ENCODE peak calls at places on chromosomes 11 and 22, in eight cellular contexts. One of them, this sample, is unnamed. For H3K9me3 and H3K4me1, the result is how much of the 10 kb centered on the place peaks cover.

GRCh38 chr11:15569626-15570025 is 454.9 kb downstream of the INSC start:
- DNase-seq in uterus: no peak
- DNase-seq in psoas muscle: no peak
- DNase-seq in OCI-LY7: no peak
- DNase-seq in GM12878: no peak
- DNase-seq in kidney: no peak
- DNase-seq in right lobe of liver: no peak
- DNase-seq in pancreas: no peak
- DNase-seq in this sample: no peak

GRCh38 chr11:17256512-17256911 is 20.0 kb upstream of the NUCB2 start:
- DNase-seq in GM12878: no peak
- DNase-seq in pancreas: no peak
- DNase-seq in psoas muscle: no peak
- DNase-seq in OCI-LY7: no peak
- DNase-seq in kidney: no peak
- DNase-seq in uterus: no peak
- DNase-seq in right lobe of liver: no peak
- DNase-seq in this sample: no peak

GRCh38 chr22:27029584-27030130 is 372.3 kb downstream of the MIAT start:
- DNase-seq in kidney: no peak
- DNase-seq in uterus: no peak
- DNase-seq in OCI-LY7: no peak
- DNase-seq in pancreas: no peak
- DNase-seq in right lobe of liver: no peak
- DNase-seq in psoas muscle: no peak
- DNase-seq in GM12878: no peak
- DNase-seq in this sample: no peak

GRCh38 chr11:68872216-68873003 is 30.7 kb upstream of the CPT1A start:
- DNase-seq in kidney: no peak
- DNase-seq in pancreas: no peak
- DNase-seq in GM12878: no peak
- DNase-seq in OCI-LY7: no peak
- DNase-seq in uterus: no peak
- DNase-seq in psoas muscle: no peak
- DNase-seq in right lobe of liver: no peak
- DNase-seq in this sample: no peak

GRCh38 chr11:122721201-122721963 is 65.9 kb downstream of the UBASH3B start:
- DNase-seq in pancreas: no peak
- DNase-seq in kidney: no peak
- DNase-seq in GM12878: no peak
- DNase-seq in OCI-LY7: no peak
- DNase-seq in psoas muscle: no peak
- DNase-seq in right lobe of liver: no peak
- DNase-seq in uterus: no peak
- DNase-seq in this sample: no peak

GRCh38 chr11:104531075-104531474 is 367.1 kb upstream of the PDGFD start:
- DNase-seq in pancreas: no peak
- DNase-seq in GM12878: no peak
- DNase-seq in uterus: no peak
- DNase-seq in psoas muscle: no peak
- DNase-seq in OCI-LY7: no peak
- DNase-seq in kidney: no peak
- DNase-seq in right lobe of liver: no peak
- DNase-seq in this sample: no peak

GRCh38 chr22:39087881-39088687 is 9.0 kb upstream of the APOBEC3H start:
- DNase-seq in right lobe of liver: no peak
- DNase-seq in kidney: no peak
- DNase-seq in psoas muscle: no peak
- DNase-seq in GM12878: no peak
- DNase-seq in pancreas: no peak
- DNase-seq in OCI-LY7: no peak
- DNase-seq in uterus: peak
- DNase-seq in this sample: no peak

GRCh38 chr11:20163778-20164133 is 3.5 kb upstream of the DBX1 start:
- DNase-seq in GM12878: no peak
- DNase-seq in pancreas: no peak
- DNase-seq in psoas muscle: no peak
- DNase-seq in OCI-LY7: no peak
- DNase-seq in right lobe of liver: no peak
- DNase-seq in kidney: no peak
- DNase-seq in uterus: no peak
- DNase-seq in this sample: no peak

GRCh38 chr11:125364085-125364822 is 131.8 kb downstream of the FEZ1 start:
- DNase-seq in kidney: no peak
- DNase-seq in uterus: no peak
- DNase-seq in GM12878: no peak
- DNase-seq in OCI-LY7: no peak
- DNase-seq in right lobe of liver: no peak
- DNase-seq in psoas muscle: no peak
- DNase-seq in pancreas: no peak
- DNase-seq in this sample: no peak

GRCh38 chr22:48257690-48258065 is 1495.2 kb downstream of the TBC1D22A start:
- DNase-seq in psoas muscle: no peak
- DNase-seq in OCI-LY7: no peak
- DNase-seq in pancreas: no peak
- DNase-seq in kidney: no peak
- DNase-seq in GM12878: no peak
- DNase-seq in uterus: peak
- DNase-seq in right lobe of liver: no peak
- DNase-seq in this sample: no peak
- H3K9me3 ChIP-seq in psoas muscle: under half
- H3K9me3 ChIP-seq in OCI-LY7: under half
- H3K9me3 ChIP-seq in pancreas: under half
- H3K9me3 ChIP-seq in kidney: under half
- H3K9me3 ChIP-seq in GM12878: under half
- H3K9me3 ChIP-seq in uterus: under half
- H3K9me3 ChIP-seq in right lobe of liver: under half
- H3K9me3 ChIP-seq in this sample: under half

DNA sequence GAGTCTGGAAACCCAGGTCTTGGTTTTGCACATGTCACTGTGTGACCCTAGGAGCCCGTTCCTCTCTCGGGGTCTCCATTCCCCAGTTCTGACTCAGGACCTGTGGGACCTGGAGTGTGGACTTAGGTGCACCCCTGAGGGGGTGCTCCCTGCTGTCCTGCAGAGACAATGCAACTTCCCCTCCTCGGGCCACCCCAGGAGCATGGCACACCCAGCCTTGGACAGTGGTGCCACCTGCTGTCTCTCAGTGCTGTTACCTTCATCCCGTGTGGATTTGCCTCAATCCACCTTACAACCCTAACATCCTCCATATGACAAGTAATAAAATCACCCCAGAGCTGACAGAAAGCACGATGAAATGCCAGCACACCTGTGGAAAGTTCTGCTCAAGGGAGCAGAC is 27.5 kb upstream of the CRYBB3 start:
- DNase-seq in OCI-LY7: no peak
- DNase-seq in right lobe of liver: no peak
- DNase-seq in uterus: no peak
- DNase-seq in pancreas: no peak
- DNase-seq in GM12878: no peak
- DNase-seq in kidney: no peak
- DNase-seq in psoas muscle: no peak
- DNase-seq in this sample: no peak
- TF ChIP-seq CTCF in OCI-LY7: peak
- TF ChIP-seq CTCF in right lobe of liver: peak
- TF ChIP-seq CTCF in uterus: peak
- TF ChIP-seq CTCF in pancreas: no peak
- TF ChIP-seq CTCF in GM12878: peak
- TF ChIP-seq CTCF in kidney: peak
- TF ChIP-seq CTCF in psoas muscle: peak
- TF ChIP-seq CTCF in this sample: peak

GRCh38 chr11:63854696-63855095 is 15.8 kb downstream of the MARK2 start:
- DNase-seq in kidney: no peak
- DNase-seq in OCI-LY7: no peak
- DNase-seq in psoas muscle: no peak
- DNase-seq in GM12878: no peak
- DNase-seq in right lobe of liver: no peak
- DNase-seq in uterus: no peak
- DNase-seq in pancreas: no peak
- DNase-seq in this sample: no peak
- H3K4me1 ChIP-seq in kidney: under half
- H3K4me1 ChIP-seq in OCI-LY7: under half
- H3K4me1 ChIP-seq in psoas muscle: under half
- H3K4me1 ChIP-seq in GM12878: under half
- H3K4me1 ChIP-seq in right lobe of liver: under half
- H3K4me1 ChIP-seq in uterus: under half
- H3K4me1 ChIP-seq in pancreas: under half
- H3K4me1 ChIP-seq in this sample: under half

GRCh38 chr11:72750086-72750485 is 2.1 kb downstream of the ARAP1 start:
- DNase-seq in uterus: no peak
- DNase-seq in kidney: peak
- DNase-seq in right lobe of liver: no peak
- DNase-seq in GM12878: no peak
- DNase-seq in pancreas: no peak
- DNase-seq in OCI-LY7: no peak
- DNase-seq in psoas muscle: no peak
- DNase-seq in this sample: no peak
- H3K9me3 ChIP-seq in uterus: under half
- H3K9me3 ChIP-seq in kidney: under half
- H3K9me3 ChIP-seq in right lobe of liver: under half
- H3K9me3 ChIP-seq in GM12878: under half
- H3K9me3 ChIP-seq in pancreas: under half
- H3K9me3 ChIP-seq in OCI-LY7: under half
- H3K9me3 ChIP-seq in psoas muscle: under half
- H3K9me3 ChIP-seq in this sample: under half

GRCh38 chr11:128422576-128423370 is 164.6 kb downstream of the ETS1 start:
- DNase-seq in right lobe of liver: no peak
- DNase-seq in GM12878: no peak
- DNase-seq in kidney: peak
- DNase-seq in pancreas: no peak
- DNase-seq in OCI-LY7: no peak
- DNase-seq in psoas muscle: peak
- DNase-seq in uterus: no peak
- DNase-seq in this sample: peak

GRCh38 chr11:128420943-128421342 is 166.4 kb downstream of the ETS1 start:
- DNase-seq in OCI-LY7: no peak
- DNase-seq in uterus: peak
- DNase-seq in GM12878: no peak
- DNase-seq in right lobe of liver: no peak
- DNase-seq in psoas muscle: no peak
- DNase-seq in kidney: no peak
- DNase-seq in pancreas: no peak
- DNase-seq in this sample: no peak

GRCh38 chr11:128419012-128419767 is 168.2 kb downstream of the ETS1 start:
- DNase-seq in kidney: no peak
- DNase-seq in OCI-LY7: no peak
- DNase-seq in right lobe of liver: no peak
- DNase-seq in psoas muscle: no peak
- DNase-seq in uterus: no peak
- DNase-seq in GM12878: no peak
- DNase-seq in pancreas: no peak
- DNase-seq in this sample: no peak

GRCh38 chr11:128421577-128421976 is 165.8 kb downstream of the ETS1 start:
- DNase-seq in uterus: no peak
- DNase-seq in right lobe of liver: no peak
- DNase-seq in psoas muscle: no peak
- DNase-seq in GM12878: no peak
- DNase-seq in OCI-LY7: no peak
- DNase-seq in kidney: no peak
- DNase-seq in pancreas: no peak
- DNase-seq in this sample: no peak

DNA sequence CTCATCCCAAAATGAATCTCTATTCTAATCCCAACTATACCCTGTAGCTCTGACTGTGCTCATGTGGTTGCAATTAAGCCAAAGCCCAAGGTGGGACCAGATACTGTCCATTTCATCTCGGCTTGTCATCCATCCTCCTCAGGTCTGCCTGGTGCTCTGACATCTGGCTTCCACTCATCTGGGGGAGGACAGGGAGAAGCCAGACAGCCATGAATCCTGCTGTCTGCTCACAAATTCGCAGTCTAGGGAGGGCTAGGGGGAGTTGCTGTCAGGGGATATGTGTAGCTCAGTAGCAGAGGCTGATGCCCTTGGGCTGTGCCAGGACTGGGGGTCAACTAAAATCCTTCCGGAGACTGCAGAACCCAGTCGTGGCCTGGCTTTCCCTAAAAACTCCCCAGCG is 167.1 kb downstream of the ETS1 start:
- DNase-seq in kidney: no peak
- DNase-seq in GM12878: no peak
- DNase-seq in right lobe of liver: no peak
- DNase-seq in pancreas: no peak
- DNase-seq in uterus: peak
- DNase-seq in OCI-LY7: no peak
- DNase-seq in psoas muscle: no peak
- DNase-seq in this sample: no peak
- TF ChIP-seq CTCF in kidney: no peak
- TF ChIP-seq CTCF in GM12878: no peak
- TF ChIP-seq CTCF in right lobe of liver: no peak
- TF ChIP-seq CTCF in pancreas: no peak
- TF ChIP-seq CTCF in uterus: no peak
- TF ChIP-seq CTCF in OCI-LY7: no peak
- TF ChIP-seq CTCF in psoas muscle: no peak
- TF ChIP-seq CTCF in this sample: no peak

GRCh38 chr11:90274362-90274761 is 51.5 kb upstream of the CHORDC1 start:
- DNase-seq in uterus: no peak
- DNase-seq in right lobe of liver: no peak
- DNase-seq in psoas muscle: no peak
- DNase-seq in OCI-LY7: no peak
- DNase-seq in kidney: no peak
- DNase-seq in pancreas: no peak
- DNase-seq in GM12878: no peak
- DNase-seq in this sample: no peak
- H3K4me1 ChIP-seq in uterus: under half
- H3K4me1 ChIP-seq in right lobe of liver: under half
- H3K4me1 ChIP-seq in psoas muscle: under half
- H3K4me1 ChIP-seq in OCI-LY7: under half
- H3K4me1 ChIP-seq in kidney: under half
- H3K4me1 ChIP-seq in pancreas: under half
- H3K4me1 ChIP-seq in GM12878: under half
- H3K4me1 ChIP-seq in this sample: under half

DNA sequence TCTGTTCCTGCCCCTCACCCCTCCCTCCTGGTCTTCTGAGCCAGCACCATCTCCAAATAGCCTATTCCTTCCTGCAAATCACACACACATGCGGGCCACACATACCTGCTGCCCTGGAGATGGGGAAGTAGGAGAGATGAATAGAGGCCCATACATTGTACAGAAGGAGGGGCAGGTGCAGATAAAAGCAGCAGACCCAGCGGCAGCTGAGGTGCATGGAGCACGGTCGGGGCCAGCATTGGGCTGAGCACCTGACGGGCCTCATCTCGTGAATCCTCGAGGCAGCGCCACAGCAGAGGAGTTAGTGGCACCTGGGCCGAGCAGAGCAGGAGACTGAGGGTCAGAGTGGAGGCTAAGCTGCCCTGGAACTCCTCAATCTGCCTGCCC is 941.8 kb downstream of the BRD1 start:
- DNase-seq in right lobe of liver: no peak
- DNase-seq in uterus: no peak
- DNase-seq in pancreas: peak
- DNase-seq in kidney: peak
- DNase-seq in OCI-LY7: no peak
- DNase-seq in GM12878: no peak
- DNase-seq in psoas muscle: no peak
- DNase-seq in this sample: no peak
- H3K9me3 ChIP-seq in right lobe of liver: under half
- H3K9me3 ChIP-seq in uterus: under half
- H3K9me3 ChIP-seq in pancreas: under half
- H3K9me3 ChIP-seq in kidney: under half
- H3K9me3 ChIP-seq in OCI-LY7: under half
- H3K9me3 ChIP-seq in GM12878: under half
- H3K9me3 ChIP-seq in psoas muscle: under half
- H3K9me3 ChIP-seq in this sample: under half